ENCODE peak calls at places on chromosome 5, in seven cellular contexts. W, H, J, M, T, S and C are unnamed samples.

GRCh38 chr5:84204772-84205171 is 179.9 kb downstream of the EDIL3 start:
- DNase-seq in W (no peak), H (no peak), J (no peak), M (no peak), T (no peak), S (no peak), C (no peak)

GRCh38 chr5:111278824-111279504 is 54.8 kb downstream of the CAMK4 start:
- DNase-seq in W (peak; percentile 74), H (peak; percentile 5), J (no peak), M (peak; percentile 83), T (peak; percentile 80), S (no peak), C (peak; percentile 36)

GRCh38 chr5:15746833-15747232 is 246.9 kb downstream of the FBXL7 start:
- DNase-seq in W (no peak), H (no peak), J (no peak), M (no peak), T (no peak), S (no peak), C (no peak)

GRCh38 chr5:115246361-115246991 is 16.2 kb downstream of the PGGT1B start:
- DNase-seq in W (no peak), H (no peak), J (no peak), M (no peak), T (no peak), S (peak; percentile 45), C (no peak)

GRCh38 chr5:179223961-179224360 is 121.3 kb downstream of the ADAMTS2 start:
- DNase-seq in W (peak; percentile 57), H (no peak), J (no peak), M (no peak), T (no peak), S (no peak), C (no peak)

GRCh38 chr5:69364414-69364813 is 4.9 kb downstream of the AK6 start:
- DNase-seq in W (no peak), H (no peak), J (no peak), M (no peak), T (no peak), S (no peak), C (no peak)

GRCh38 chr5:88827997-88828396 is 55.0 kb downstream of the MEF2C start:
- DNase-seq in W (no peak), H (no peak), J (no peak), M (no peak), T (no peak), S (no peak), C (no peak)

GRCh38 chr5:152097128-152097527 is 172.5 kb upstream of the GLRA1 start:
- DNase-seq in W (no peak), H (no peak), J (no peak), M (no peak), T (no peak), S (no peak), C (no peak)

GRCh38 chr5:140133514-140134167 is 7.9 kb downstream of the IGIP start:
- DNase-seq in W (no peak), H (no peak), J (no peak), M (no peak), T (no peak), S (no peak), C (no peak)

GRCh38 chr5:167294861-167295685 is 996.4 kb upstream of the WWC1 start:
- DNase-seq in W (no peak), H (no peak), J (no peak), M (no peak), T (no peak), S (no peak), C (no peak)

GRCh38 chr5:34541067-34541466 is 115.1 kb upstream of the RAI14 start:
- DNase-seq in W (no peak), H (no peak), J (no peak), M (no peak), T (no peak), S (no peak), C (no peak)

GRCh38 chr5:1783214-1783551 is 16.5 kb downstream of the MRPL36 start:
- DNase-seq in W (peak; percentile 32), H (no peak), J (no peak), M (peak; percentile 40), T (no peak), S (no peak), C (no peak)